ENCODE peak calls at places on chromosomes 12 and 14, in nine cellular contexts. One of them, this sample, is unnamed.

GRCh38 chr12:100141666-100141997 is 1.0 kb downstream of the BLTP3B start:
- DNase-seq in GM12891: no peak
- DNase-seq in kidney glomerular epithelial cell: peak; percentile 71
- DNase-seq in HFFc6: peak; percentile 86
- DNase-seq in EH: peak; percentile 86
- DNase-seq in KG1: no peak
- DNase-seq in HL-60: peak; percentile 59
- DNase-seq in epithelial cell of proximal tubule: peak; percentile 68
- DNase-seq in stimulated activated CD4-positive, alpha-beta T cell treated with anti-CD3 and anti-CD28 coated beads, Interleukin-4, amount 100 ng/mL, for 48 hours: peak; percentile 15
- DNase-seq in this sample: no peak

GRCh38 chr12:116982721-116983502 is 72.2 kb downstream of the FBXW8 start:
- DNase-seq in HFFc6: peak; percentile 63
- DNase-seq in kidney glomerular epithelial cell: peak; percentile 56
- DNase-seq in stimulated activated CD4-positive, alpha-beta T cell treated with anti-CD3 and anti-CD28 coated beads, Interleukin-4, amount 100 ng/mL, for 48 hours: no peak
- DNase-seq in epithelial cell of proximal tubule: peak; percentile 69
- DNase-seq in GM12891: no peak
- DNase-seq in KG1: no peak
- DNase-seq in EH: peak; percentile 95
- DNase-seq in HL-60: no peak
- DNase-seq in this sample: no peak

GRCh38 chr14:88628452-88628851 is 65.6 kb downstream of the ZC3H14 start:
- DNase-seq in HL-60: no peak
- DNase-seq in stimulated activated CD4-positive, alpha-beta T cell treated with anti-CD3 and anti-CD28 coated beads, Interleukin-4, amount 100 ng/mL, for 48 hours: no peak
- DNase-seq in KG1: no peak
- DNase-seq in EH: no peak
- DNase-seq in GM12891: no peak
- DNase-seq in HFFc6: no peak
- DNase-seq in kidney glomerular epithelial cell: no peak
- DNase-seq in epithelial cell of proximal tubule: no peak
- DNase-seq in this sample: no peak

GRCh38 chr12:111942557-111942956 is 70.4 kb downstream of the TMEM116 start:
- DNase-seq in KG1: no peak
- DNase-seq in kidney glomerular epithelial cell: peak; percentile 63
- DNase-seq in HFFc6: peak; percentile 86
- DNase-seq in GM12891: no peak
- DNase-seq in HL-60: peak; percentile 28
- DNase-seq in EH: peak; percentile 66
- DNase-seq in stimulated activated CD4-positive, alpha-beta T cell treated with anti-CD3 and anti-CD28 coated beads, Interleukin-4, amount 100 ng/mL, for 48 hours: no peak
- DNase-seq in epithelial cell of proximal tubule: no peak
- DNase-seq in this sample: no peak

GRCh38 chr12:113946175-113946574 is 19.9 kb downstream of the RBM19 start:
- DNase-seq in KG1: no peak
- DNase-seq in EH: no peak
- DNase-seq in kidney glomerular epithelial cell: no peak
- DNase-seq in epithelial cell of proximal tubule: no peak
- DNase-seq in HFFc6: no peak
- DNase-seq in GM12891: no peak
- DNase-seq in HL-60: no peak
- DNase-seq in stimulated activated CD4-positive, alpha-beta T cell treated with anti-CD3 and anti-CD28 coated beads, Interleukin-4, amount 100 ng/mL, for 48 hours: no peak
- DNase-seq in this sample: no peak

GRCh38 chr14:74910556-74910955 is 12.5 kb downstream of the RPS6KL1 start:
- DNase-seq in EH: no peak
- DNase-seq in KG1: no peak
- DNase-seq in stimulated activated CD4-positive, alpha-beta T cell treated with anti-CD3 and anti-CD28 coated beads, Interleukin-4, amount 100 ng/mL, for 48 hours: no peak
- DNase-seq in HFFc6: no peak
- DNase-seq in kidney glomerular epithelial cell: no peak
- DNase-seq in HL-60: no peak
- DNase-seq in GM12891: no peak
- DNase-seq in epithelial cell of proximal tubule: no peak
- DNase-seq in this sample: no peak

GRCh38 chr12:93174048-93174447 is 203.7 kb upstream of the NUDT4 start:
- DNase-seq in GM12891: no peak
- DNase-seq in EH: peak; percentile 91
- DNase-seq in epithelial cell of proximal tubule: no peak
- DNase-seq in KG1: no peak
- DNase-seq in HL-60: no peak
- DNase-seq in kidney glomerular epithelial cell: peak; percentile 18
- DNase-seq in stimulated activated CD4-positive, alpha-beta T cell treated with anti-CD3 and anti-CD28 coated beads, Interleukin-4, amount 100 ng/mL, for 48 hours: no peak
- DNase-seq in HFFc6: peak; percentile 68
- DNase-seq in this sample: no peak

GRCh38 chr12:131808744-131809371 is 19.3 kb upstream of the MMP17 start:
- DNase-seq in EH: no peak
- DNase-seq in kidney glomerular epithelial cell: no peak
- DNase-seq in HL-60: no peak
- DNase-seq in epithelial cell of proximal tubule: no peak
- DNase-seq in stimulated activated CD4-positive, alpha-beta T cell treated with anti-CD3 and anti-CD28 coated beads, Interleukin-4, amount 100 ng/mL, for 48 hours: no peak
- DNase-seq in HFFc6: no peak
- DNase-seq in GM12891: peak; percentile 70
- DNase-seq in KG1: no peak
- DNase-seq in this sample: no peak

GRCh38 chr14:64137657-64138290 is 156.4 kb downstream of the ESR2 start:
- DNase-seq in EH: peak; percentile 10
- DNase-seq in kidney glomerular epithelial cell: no peak
- DNase-seq in epithelial cell of proximal tubule: no peak
- DNase-seq in KG1: no peak
- DNase-seq in GM12891: no peak
- DNase-seq in HFFc6: peak; percentile 7
- DNase-seq in HL-60: no peak
- DNase-seq in stimulated activated CD4-positive, alpha-beta T cell treated with anti-CD3 and anti-CD28 coated beads, Interleukin-4, amount 100 ng/mL, for 48 hours: no peak
- DNase-seq in this sample: no peak

GRCh38 chr14:53491256-53491905 is 338.3 kb upstream of the DDHD1 start:
- DNase-seq in EH: peak; percentile 58
- DNase-seq in GM12891: no peak
- DNase-seq in epithelial cell of proximal tubule: no peak
- DNase-seq in kidney glomerular epithelial cell: peak; percentile 52
- DNase-seq in HFFc6: peak; percentile 32
- DNase-seq in HL-60: no peak
- DNase-seq in KG1: no peak
- DNase-seq in stimulated activated CD4-positive, alpha-beta T cell treated with anti-CD3 and anti-CD28 coated beads, Interleukin-4, amount 100 ng/mL, for 48 hours: no peak
- DNase-seq in this sample: no peak

This sample was measured in stimulated activated effector memory CD8-positive, alpha-beta T cell treated with anti-CD3 and anti-CD28 coated beads, Interleukin-12 subunit alpha, Interleukin-12 subunit beta, amount 100 ng/mL, for 72 hours.